ENCODE peak calls at places on chromosomes 2 and 18, in four cellular contexts. D is A549, C is H9, I is GM12865. S is an unnamed sample.

GRCh38 chr2:197327776-197328169 is 17.2 kb upstream of the ANKRD44 start:
- DNase-seq in D (no peak), C (no peak), I (no peak), S (no peak)

GRCh38 chr2:17800219-17800618 is 16.0 kb upstream of the MSGN1 start:
- DNase-seq in D (no peak), C (no peak), I (no peak), S (no peak)

GRCh38 chr2:176645494-176645893 is 376.3 kb downstream of the MTX2 start:
- DNase-seq in D (no peak), C (no peak), I (no peak), S (no peak)

GRCh38 chr2:37615808-37616673 is 55.4 kb downstream of the CDC42EP3 start:
- DNase-seq in D (no peak), C (no peak), I (peak), S (no peak)

GRCh38 chr18:47775961-47776360 is 154.5 kb downstream of the SMAD2 start:
- DNase-seq in D (no peak), C (no peak), I (peak), S (no peak)

GRCh38 chr18:23189099-23189498 is 53.8 kb downstream of the CABLES1 start:
- DNase-seq in D (no peak), C (no peak), I (no peak), S (no peak)

GRCh38 chr2:234960091-234961088 is 8.6 kb downstream of the SH3BP4 start:
- DNase-seq in D (no peak), C (no peak), I (no peak), S (no peak)

GRCh38 chr2:147082850-147083522 is 761.8 kb upstream of the ACVR2A start:
- DNase-seq in D (peak), C (peak), I (peak), S (peak)

GRCh38 chr2:70144443-70145167 is 46.2 kb downstream of the C2orf42 start:
- DNase-seq in D (no peak), C (no peak), I (no peak), S (no peak)

GRCh38 chr2:169619946-169620345 is 35.8 kb downstream of the PPIG start:
- DNase-seq in D (no peak), C (no peak), I (no peak), S (no peak)

GRCh38 chr2:178279636-178280035 is 85.3 kb downstream of the OSBPL6 start:
- DNase-seq in D (no peak), C (no peak), I (no peak), S (no peak)
- TF ChIP-seq CTCF in D (no peak), C (no peak), I (no peak), S (no peak)

GRCh38 chr2:63189026-63189425 is 138.4 kb downstream of the OTX1 start:
- DNase-seq in D (peak), C (peak), I (peak), S (peak)
- TF ChIP-seq CTCF in D (peak), C (peak), I (peak), S (peak)

GRCh38 chr2:63050916-63051794 is 525 bp downstream of the OTX1 start:
- DNase-seq in D (no peak), C (peak), I (peak), S (peak)
- TF ChIP-seq CTCF in D (no peak), C (peak), I (no peak), S (no peak)

DNA sequence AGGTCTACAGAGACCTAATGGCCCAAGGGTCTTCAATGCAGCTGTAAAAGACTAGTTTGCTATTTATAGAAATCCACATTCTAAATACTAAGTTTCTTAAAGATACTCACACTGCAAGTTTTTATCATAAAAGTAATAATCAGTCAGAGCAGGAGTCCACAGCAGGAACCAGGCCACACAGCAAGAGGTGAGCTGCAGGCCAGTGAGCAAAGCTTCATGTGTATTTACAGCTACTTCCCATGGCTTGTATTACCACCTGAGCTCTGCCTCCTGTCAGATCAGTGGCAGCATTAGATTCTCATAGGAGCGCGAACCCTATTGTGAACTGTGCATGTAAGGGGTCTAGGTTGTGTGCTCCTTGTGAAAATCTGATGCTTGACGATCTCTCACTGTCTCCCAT is 6.7 kb upstream of the SCN9A start:
- DNase-seq in D (no peak), C (no peak), I (no peak), S (no peak)
- TF ChIP-seq CTCF in D (no peak), C (no peak), I (no peak), S (no peak)

DNA sequence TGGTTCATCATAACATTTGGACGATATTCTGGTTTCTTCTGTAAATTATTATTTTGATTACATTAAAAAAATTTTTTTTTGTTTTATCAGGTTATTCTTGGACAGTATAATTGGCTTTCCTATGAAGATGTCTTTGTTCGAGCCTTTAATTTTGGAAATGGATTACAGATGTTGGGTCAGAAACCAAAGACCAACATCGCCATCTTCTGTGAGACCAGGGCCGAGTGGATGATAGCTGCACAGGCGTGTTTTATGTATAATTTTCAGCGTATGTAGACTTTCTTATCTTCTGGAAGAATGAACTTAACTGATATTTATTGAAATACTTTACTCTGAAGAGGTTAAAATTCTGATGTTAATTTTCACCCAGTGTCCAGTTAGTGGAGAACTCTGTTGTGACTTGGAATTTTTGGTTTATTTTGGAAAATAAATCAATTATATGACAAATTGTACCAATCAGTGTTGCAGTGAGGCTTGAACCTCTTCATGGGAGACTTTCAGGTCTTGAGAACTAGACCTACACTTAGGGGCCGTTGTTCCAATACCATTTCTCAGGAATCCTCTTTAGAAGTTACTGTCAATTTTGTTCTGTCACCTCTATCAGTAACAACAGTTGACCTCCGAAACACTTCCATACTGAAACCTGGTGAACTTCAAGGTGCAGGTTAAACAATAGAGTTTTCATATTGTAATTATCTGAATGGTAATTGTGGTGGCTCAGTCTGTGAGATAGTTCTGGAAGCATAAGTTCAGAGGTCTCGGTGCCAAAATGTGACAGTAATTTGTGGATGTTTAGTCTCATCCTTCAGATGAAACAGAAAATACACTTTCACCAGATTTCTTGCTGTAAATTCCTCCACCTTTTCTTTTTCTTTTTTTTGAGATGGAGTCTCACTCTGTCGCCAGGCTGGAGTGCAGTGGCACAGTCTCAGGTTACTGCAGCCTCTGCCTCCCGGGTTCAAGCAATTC is 55.7 kb downstream of the ACSL3 start:
- DNase-seq in D (no peak), C (no peak), I (no peak), S (no peak)
- TF ChIP-seq CTCF in D (peak), C (peak), I (no peak), S (no peak)

DNA sequence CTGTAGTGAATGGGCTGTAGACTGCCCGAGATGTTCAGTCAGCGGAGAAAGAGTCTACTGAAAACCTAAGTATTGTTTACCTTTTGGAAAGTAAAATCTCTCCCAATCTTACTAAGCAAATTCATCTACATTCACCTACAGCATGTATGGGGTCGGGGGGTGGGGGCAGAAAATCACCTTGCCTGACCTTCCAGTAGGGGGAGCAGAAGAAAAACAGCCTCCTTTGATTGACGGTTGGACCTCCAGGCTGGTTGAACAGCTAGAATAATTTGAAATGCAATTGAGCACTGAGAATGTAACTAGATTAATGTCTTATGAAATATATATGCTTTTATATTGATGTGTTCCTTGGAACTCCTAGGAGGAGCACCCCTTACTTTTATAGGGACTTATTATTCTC is 10.0 kb downstream of the LRATD1 start:
- DNase-seq in D (no peak), C (no peak), I (peak), S (no peak)
- TF ChIP-seq CTCF in D (no peak), C (peak), I (peak), S (no peak)

DNA sequence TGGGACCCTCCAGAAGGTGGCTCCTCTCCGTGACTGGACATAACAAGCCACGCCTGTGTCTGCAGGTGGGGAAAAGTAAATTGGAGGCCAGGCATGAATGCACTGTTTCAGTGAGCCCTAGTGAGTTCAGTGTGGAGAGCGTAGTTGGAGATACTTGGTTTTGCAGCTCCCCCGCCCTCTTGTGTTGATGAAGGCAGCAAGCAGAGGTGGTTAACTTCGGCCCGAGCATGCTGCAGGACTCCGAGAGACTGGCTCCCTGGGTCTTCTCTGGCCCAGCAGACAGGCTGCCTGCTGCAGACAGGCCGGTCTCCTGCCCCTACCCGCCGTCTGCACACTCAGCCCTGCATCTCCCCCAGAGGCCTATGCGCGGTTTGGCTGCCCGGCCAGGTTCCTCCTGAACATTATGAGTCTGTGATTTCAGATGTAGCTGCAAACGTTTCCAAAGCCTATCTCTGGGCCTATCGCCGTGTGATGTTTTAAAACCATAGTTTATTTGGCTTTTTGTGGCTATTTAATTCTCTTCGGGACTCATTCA is 102.4 kb downstream of the LDLRAD4 start:
- DNase-seq in D (no peak), C (peak), I (no peak), S (no peak)
- TF ChIP-seq CTCF in D (no peak), C (peak), I (no peak), S (no peak)

GRCh38 chr2:40259900-40260299 is 192.0 kb downstream of the SLC8A1 start:
- DNase-seq in D (no peak), C (no peak), I (no peak), S (no peak)

GRCh38 chr2:40256008-40256407 is 195.9 kb downstream of the SLC8A1 start:
- DNase-seq in D (no peak), C (no peak), I (no peak), S (no peak)

GRCh38 chr2:40257812-40258457 is 194.0 kb downstream of the SLC8A1 start:
- DNase-seq in D (no peak), C (no peak), I (no peak), S (no peak)

GRCh38 chr2:40255118-40255517 is 196.8 kb downstream of the SLC8A1 start:
- DNase-seq in D (no peak), C (no peak), I (no peak), S (no peak)

DNA sequence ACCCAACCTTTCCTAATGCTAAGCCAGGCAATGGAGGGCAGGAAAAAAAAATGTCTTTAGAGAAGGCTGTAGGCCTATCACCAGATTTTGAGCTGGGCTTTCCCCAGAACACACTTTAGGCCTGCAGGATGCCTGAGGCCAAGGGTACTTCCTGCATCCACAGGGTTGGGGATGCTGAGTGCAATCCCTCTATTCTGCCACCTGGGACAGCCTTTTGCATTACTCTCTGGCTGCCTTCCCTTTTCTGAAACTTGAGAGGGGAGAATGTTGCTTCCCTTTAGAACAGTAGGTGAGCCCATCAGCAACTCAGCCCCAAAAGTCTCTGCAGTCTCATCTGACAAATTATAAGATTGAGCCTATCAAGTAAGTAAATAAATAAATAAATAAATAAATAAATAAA is 195.2 kb downstream of the SLC8A1 start:
- DNase-seq in D (peak), C (peak), I (peak), S (peak)
- TF ChIP-seq CTCF in D (no peak), C (peak), I (no peak), S (peak)

GRCh38 chr18:65753520-65753919 is 2.7 kb downstream of the CDH7 start:
- DNase-seq in D (no peak), C (peak), I (peak), S (peak)
- TF ChIP-seq CTCF in D (no peak), C (peak), I (peak), S (peak)

DNA sequence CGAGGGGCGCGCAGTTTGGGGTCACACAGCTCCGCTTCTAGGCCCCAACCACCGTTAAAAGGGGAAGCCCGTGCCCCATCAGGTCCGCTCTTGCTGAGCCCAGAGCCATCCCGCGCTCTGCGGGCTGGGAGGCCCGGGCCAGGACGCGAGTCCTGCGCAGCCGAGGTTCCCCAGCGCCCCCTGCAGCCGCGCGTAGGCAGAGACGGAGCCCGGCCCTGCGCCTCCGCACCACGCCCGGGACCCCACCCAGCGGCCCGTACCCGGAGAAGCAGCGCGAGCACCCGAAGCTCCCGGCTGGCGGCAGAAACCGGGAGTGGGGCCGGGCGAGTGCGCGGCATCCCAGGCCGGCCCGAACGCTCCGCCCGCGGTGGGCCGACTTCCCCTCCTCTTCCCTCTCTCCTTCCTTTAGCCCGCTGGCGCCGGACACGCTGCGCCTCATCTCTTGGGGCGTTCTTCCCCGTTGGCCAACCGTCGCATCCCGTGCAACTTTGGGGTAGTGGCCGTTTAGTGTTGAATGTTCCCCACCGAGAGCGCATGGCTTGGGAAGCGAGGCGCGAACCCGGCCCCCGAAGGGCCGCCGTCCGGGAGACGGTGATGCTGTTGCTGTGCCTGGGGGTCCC is at the start of gene ITGA4:
- DNase-seq in D (peak), C (peak), I (peak), S (peak)
- TF ChIP-seq CTCF in D (peak), C (peak), I (peak), S (peak)

S was measured in glutamatergic neuron.